ENCODE peak calls at places on chromosomes 4 and X, in ten cellular contexts. One of them, this sample, is unnamed.
A peak's percentile ranks its signal among the peaks of the same experiment; 100 is the strongest.

GRCh38 chr4:25118096-25118495 is 42.2 kb downstream of the SEPSECS start:
- DNase-seq in activated naive CD8-positive, alpha-beta T cell treated with anti-CD3 and anti-CD28 coated beads, Interleukin-2, amount 50 U/mL, for 24 hours: no peak
- DNase-seq in breast epithelium: no peak
- DNase-seq in activated CD8-positive, alpha-beta memory T cell treated with anti-CD3 and anti-CD28 coated beads for 4 hours: no peak
- DNase-seq in NCI-H345: no peak
- DNase-seq in DMS153: no peak
- DNase-seq in naive thymus-derived CD4-positive, alpha-beta T cell: no peak
- DNase-seq in cerebellum: no peak
- DNase-seq in stimulated activated naive CD8-positive, alpha-beta T cell treated with anti-CD3 and anti-CD28 coated beads, Interleukin-15, Interleukin-2, amounts not matched to agents 100 U/mL and 50 U/mL, for 24 hours: no peak
- DNase-seq in AG08395: no peak
- DNase-seq in this sample: no peak

GRCh38 chr4:26878729-26879415 is 18.2 kb downstream of the STIM2 start:
- DNase-seq in activated naive CD8-positive, alpha-beta T cell treated with anti-CD3 and anti-CD28 coated beads, Interleukin-2, amount 50 U/mL, for 24 hours: no peak
- DNase-seq in breast epithelium: no peak
- DNase-seq in activated CD8-positive, alpha-beta memory T cell treated with anti-CD3 and anti-CD28 coated beads for 4 hours: no peak
- DNase-seq in NCI-H345: no peak
- DNase-seq in DMS153: no peak
- DNase-seq in naive thymus-derived CD4-positive, alpha-beta T cell: no peak
- DNase-seq in cerebellum: no peak
- DNase-seq in stimulated activated naive CD8-positive, alpha-beta T cell treated with anti-CD3 and anti-CD28 coated beads, Interleukin-15, Interleukin-2, amounts not matched to agents 100 U/mL and 50 U/mL, for 24 hours: no peak
- DNase-seq in AG08395: no peak
- DNase-seq in this sample: no peak

GRCh38 chr4:123018391-123018755 is 96.0 kb upstream of the NUDT6 start:
- DNase-seq in activated naive CD8-positive, alpha-beta T cell treated with anti-CD3 and anti-CD28 coated beads, Interleukin-2, amount 50 U/mL, for 24 hours: no peak
- DNase-seq in breast epithelium: no peak
- DNase-seq in activated CD8-positive, alpha-beta memory T cell treated with anti-CD3 and anti-CD28 coated beads for 4 hours: no peak
- DNase-seq in NCI-H345: no peak
- DNase-seq in DMS153: no peak
- DNase-seq in naive thymus-derived CD4-positive, alpha-beta T cell: no peak
- DNase-seq in cerebellum: no peak
- DNase-seq in stimulated activated naive CD8-positive, alpha-beta T cell treated with anti-CD3 and anti-CD28 coated beads, Interleukin-15, Interleukin-2, amounts not matched to agents 100 U/mL and 50 U/mL, for 24 hours: no peak
- DNase-seq in AG08395: no peak
- DNase-seq in this sample: no peak

GRCh38 chr4:121256346-121256745 is 92.2 kb upstream of the TNIP3 start:
- DNase-seq in activated naive CD8-positive, alpha-beta T cell treated with anti-CD3 and anti-CD28 coated beads, Interleukin-2, amount 50 U/mL, for 24 hours: peak; percentile 30
- DNase-seq in breast epithelium: no peak
- DNase-seq in activated CD8-positive, alpha-beta memory T cell treated with anti-CD3 and anti-CD28 coated beads for 4 hours: peak; percentile 16
- DNase-seq in NCI-H345: no peak
- DNase-seq in DMS153: no peak
- DNase-seq in naive thymus-derived CD4-positive, alpha-beta T cell: no peak
- DNase-seq in cerebellum: no peak
- DNase-seq in stimulated activated naive CD8-positive, alpha-beta T cell treated with anti-CD3 and anti-CD28 coated beads, Interleukin-15, Interleukin-2, amounts not matched to agents 100 U/mL and 50 U/mL, for 24 hours: peak; percentile 50
- DNase-seq in AG08395: peak; percentile 89
- DNase-seq in this sample: peak; percentile 49

GRCh38 chr4:130808492-130808891 is 1712.5 kb downstream of the C4orf33 start:
- DNase-seq in activated naive CD8-positive, alpha-beta T cell treated with anti-CD3 and anti-CD28 coated beads, Interleukin-2, amount 50 U/mL, for 24 hours: no peak
- DNase-seq in breast epithelium: no peak
- DNase-seq in activated CD8-positive, alpha-beta memory T cell treated with anti-CD3 and anti-CD28 coated beads for 4 hours: no peak
- DNase-seq in NCI-H345: no peak
- DNase-seq in DMS153: no peak
- DNase-seq in naive thymus-derived CD4-positive, alpha-beta T cell: no peak
- DNase-seq in cerebellum: no peak
- DNase-seq in stimulated activated naive CD8-positive, alpha-beta T cell treated with anti-CD3 and anti-CD28 coated beads, Interleukin-15, Interleukin-2, amounts not matched to agents 100 U/mL and 50 U/mL, for 24 hours: no peak
- DNase-seq in AG08395: no peak
- DNase-seq in this sample: no peak

GRCh38 chrX:81120936-81121351 is 80.8 kb downstream of the HMGN5 start:
- DNase-seq in activated naive CD8-positive, alpha-beta T cell treated with anti-CD3 and anti-CD28 coated beads, Interleukin-2, amount 50 U/mL, for 24 hours: peak; percentile 24
- DNase-seq in breast epithelium: peak; percentile 20
- DNase-seq in activated CD8-positive, alpha-beta memory T cell treated with anti-CD3 and anti-CD28 coated beads for 4 hours: no peak
- DNase-seq in NCI-H345: no peak
- DNase-seq in DMS153: no peak
- DNase-seq in naive thymus-derived CD4-positive, alpha-beta T cell: peak; percentile 39
- DNase-seq in cerebellum: no peak
- DNase-seq in stimulated activated naive CD8-positive, alpha-beta T cell treated with anti-CD3 and anti-CD28 coated beads, Interleukin-15, Interleukin-2, amounts not matched to agents 100 U/mL and 50 U/mL, for 24 hours: peak; percentile 38
- DNase-seq in AG08395: peak; percentile 37
- DNase-seq in this sample: peak; percentile 10

GRCh38 chr4:22338806-22339205 is 177.1 kb downstream of the ADGRA3 start:
- DNase-seq in activated naive CD8-positive, alpha-beta T cell treated with anti-CD3 and anti-CD28 coated beads, Interleukin-2, amount 50 U/mL, for 24 hours: no peak
- DNase-seq in breast epithelium: no peak
- DNase-seq in activated CD8-positive, alpha-beta memory T cell treated with anti-CD3 and anti-CD28 coated beads for 4 hours: no peak
- DNase-seq in NCI-H345: no peak
- DNase-seq in DMS153: no peak
- DNase-seq in naive thymus-derived CD4-positive, alpha-beta T cell: no peak
- DNase-seq in cerebellum: peak; percentile 13
- DNase-seq in stimulated activated naive CD8-positive, alpha-beta T cell treated with anti-CD3 and anti-CD28 coated beads, Interleukin-15, Interleukin-2, amounts not matched to agents 100 U/mL and 50 U/mL, for 24 hours: no peak
- DNase-seq in AG08395: no peak
- DNase-seq in this sample: no peak

GRCh38 chr4:93828332-93828829 is at the start of gene ATOH1:
- DNase-seq in activated naive CD8-positive, alpha-beta T cell treated with anti-CD3 and anti-CD28 coated beads, Interleukin-2, amount 50 U/mL, for 24 hours: no peak
- DNase-seq in breast epithelium: no peak
- DNase-seq in activated CD8-positive, alpha-beta memory T cell treated with anti-CD3 and anti-CD28 coated beads for 4 hours: no peak
- DNase-seq in NCI-H345: peak; percentile 45
- DNase-seq in DMS153: no peak
- DNase-seq in naive thymus-derived CD4-positive, alpha-beta T cell: no peak
- DNase-seq in cerebellum: no peak
- DNase-seq in stimulated activated naive CD8-positive, alpha-beta T cell treated with anti-CD3 and anti-CD28 coated beads, Interleukin-15, Interleukin-2, amounts not matched to agents 100 U/mL and 50 U/mL, for 24 hours: no peak
- DNase-seq in AG08395: no peak
- DNase-seq in this sample: peak; percentile 2

GRCh38 chr4:189053621-189054020 is 887.1 kb upstream of the FRG1 start:
- DNase-seq in activated naive CD8-positive, alpha-beta T cell treated with anti-CD3 and anti-CD28 coated beads, Interleukin-2, amount 50 U/mL, for 24 hours: no peak
- DNase-seq in breast epithelium: no peak
- DNase-seq in activated CD8-positive, alpha-beta memory T cell treated with anti-CD3 and anti-CD28 coated beads for 4 hours: no peak
- DNase-seq in NCI-H345: no peak
- DNase-seq in DMS153: no peak
- DNase-seq in naive thymus-derived CD4-positive, alpha-beta T cell: no peak
- DNase-seq in cerebellum: no peak
- DNase-seq in stimulated activated naive CD8-positive, alpha-beta T cell treated with anti-CD3 and anti-CD28 coated beads, Interleukin-15, Interleukin-2, amounts not matched to agents 100 U/mL and 50 U/mL, for 24 hours: no peak
- DNase-seq in AG08395: no peak
- DNase-seq in this sample: no peak

GRCh38 chr4:184400375-184400870 is 73.9 kb downstream of the IRF2 start:
- DNase-seq in activated naive CD8-positive, alpha-beta T cell treated with anti-CD3 and anti-CD28 coated beads, Interleukin-2, amount 50 U/mL, for 24 hours: no peak
- DNase-seq in breast epithelium: no peak
- DNase-seq in activated CD8-positive, alpha-beta memory T cell treated with anti-CD3 and anti-CD28 coated beads for 4 hours: no peak
- DNase-seq in NCI-H345: no peak
- DNase-seq in DMS153: no peak
- DNase-seq in naive thymus-derived CD4-positive, alpha-beta T cell: no peak
- DNase-seq in cerebellum: no peak
- DNase-seq in stimulated activated naive CD8-positive, alpha-beta T cell treated with anti-CD3 and anti-CD28 coated beads, Interleukin-15, Interleukin-2, amounts not matched to agents 100 U/mL and 50 U/mL, for 24 hours: no peak
- DNase-seq in AG08395: peak; percentile 78
- DNase-seq in this sample: peak; percentile 70

GRCh38 chr4:86926428-86927086 is 8.3 kb upstream of the AFF1 start:
- DNase-seq in activated naive CD8-positive, alpha-beta T cell treated with anti-CD3 and anti-CD28 coated beads, Interleukin-2, amount 50 U/mL, for 24 hours: no peak
- DNase-seq in breast epithelium: no peak
- DNase-seq in activated CD8-positive, alpha-beta memory T cell treated with anti-CD3 and anti-CD28 coated beads for 4 hours: no peak
- DNase-seq in NCI-H345: no peak
- DNase-seq in DMS153: no peak
- DNase-seq in naive thymus-derived CD4-positive, alpha-beta T cell: no peak
- DNase-seq in cerebellum: no peak
- DNase-seq in stimulated activated naive CD8-positive, alpha-beta T cell treated with anti-CD3 and anti-CD28 coated beads, Interleukin-15, Interleukin-2, amounts not matched to agents 100 U/mL and 50 U/mL, for 24 hours: no peak
- DNase-seq in AG08395: no peak
- DNase-seq in this sample: no peak

GRCh38 chr4:7902101-7902553 is 37.5 kb downstream of the AFAP1 start:
- DNase-seq in activated naive CD8-positive, alpha-beta T cell treated with anti-CD3 and anti-CD28 coated beads, Interleukin-2, amount 50 U/mL, for 24 hours: no peak
- DNase-seq in breast epithelium: no peak
- DNase-seq in activated CD8-positive, alpha-beta memory T cell treated with anti-CD3 and anti-CD28 coated beads for 4 hours: no peak
- DNase-seq in NCI-H345: no peak
- DNase-seq in DMS153: no peak
- DNase-seq in naive thymus-derived CD4-positive, alpha-beta T cell: no peak
- DNase-seq in cerebellum: no peak
- DNase-seq in stimulated activated naive CD8-positive, alpha-beta T cell treated with anti-CD3 and anti-CD28 coated beads, Interleukin-15, Interleukin-2, amounts not matched to agents 100 U/mL and 50 U/mL, for 24 hours: no peak
- DNase-seq in AG08395: no peak
- DNase-seq in this sample: no peak

GRCh38 chr4:176939445-176939844 is 146.7 kb upstream of the VEGFC start:
- DNase-seq in activated naive CD8-positive, alpha-beta T cell treated with anti-CD3 and anti-CD28 coated beads, Interleukin-2, amount 50 U/mL, for 24 hours: no peak
- DNase-seq in breast epithelium: no peak
- DNase-seq in activated CD8-positive, alpha-beta memory T cell treated with anti-CD3 and anti-CD28 coated beads for 4 hours: no peak
- DNase-seq in NCI-H345: no peak
- DNase-seq in DMS153: no peak
- DNase-seq in naive thymus-derived CD4-positive, alpha-beta T cell: no peak
- DNase-seq in cerebellum: no peak
- DNase-seq in stimulated activated naive CD8-positive, alpha-beta T cell treated with anti-CD3 and anti-CD28 coated beads, Interleukin-15, Interleukin-2, amounts not matched to agents 100 U/mL and 50 U/mL, for 24 hours: no peak
- DNase-seq in AG08395: peak; percentile 37
- DNase-seq in this sample: peak; percentile 77

GRCh38 chr4:84167089-84167488 is 332.0 kb downstream of the NKX6-1 start:
- DNase-seq in activated naive CD8-positive, alpha-beta T cell treated with anti-CD3 and anti-CD28 coated beads, Interleukin-2, amount 50 U/mL, for 24 hours: no peak
- DNase-seq in breast epithelium: no peak
- DNase-seq in activated CD8-positive, alpha-beta memory T cell treated with anti-CD3 and anti-CD28 coated beads for 4 hours: no peak
- DNase-seq in NCI-H345: no peak
- DNase-seq in DMS153: peak; percentile 71
- DNase-seq in naive thymus-derived CD4-positive, alpha-beta T cell: no peak
- DNase-seq in cerebellum: no peak
- DNase-seq in stimulated activated naive CD8-positive, alpha-beta T cell treated with anti-CD3 and anti-CD28 coated beads, Interleukin-15, Interleukin-2, amounts not matched to agents 100 U/mL and 50 U/mL, for 24 hours: no peak
- DNase-seq in AG08395: no peak
- DNase-seq in this sample: no peak

GRCh38 chr4:112448211-112448745 is 67.7 kb downstream of the NEUROG2 start:
- DNase-seq in activated naive CD8-positive, alpha-beta T cell treated with anti-CD3 and anti-CD28 coated beads, Interleukin-2, amount 50 U/mL, for 24 hours: no peak
- DNase-seq in breast epithelium: no peak
- DNase-seq in activated CD8-positive, alpha-beta memory T cell treated with anti-CD3 and anti-CD28 coated beads for 4 hours: no peak
- DNase-seq in NCI-H345: no peak
- DNase-seq in DMS153: no peak
- DNase-seq in naive thymus-derived CD4-positive, alpha-beta T cell: no peak
- DNase-seq in cerebellum: no peak
- DNase-seq in stimulated activated naive CD8-positive, alpha-beta T cell treated with anti-CD3 and anti-CD28 coated beads, Interleukin-15, Interleukin-2, amounts not matched to agents 100 U/mL and 50 U/mL, for 24 hours: no peak
- DNase-seq in AG08395: peak; percentile 25
- DNase-seq in this sample: no peak

GRCh38 chr4:58606303-58606702 is 1496.1 kb upstream of the IGFBP7 start:
- DNase-seq in activated naive CD8-positive, alpha-beta T cell treated with anti-CD3 and anti-CD28 coated beads, Interleukin-2, amount 50 U/mL, for 24 hours: no peak
- DNase-seq in breast epithelium: no peak
- DNase-seq in activated CD8-positive, alpha-beta memory T cell treated with anti-CD3 and anti-CD28 coated beads for 4 hours: no peak
- DNase-seq in NCI-H345: no peak
- DNase-seq in DMS153: no peak
- DNase-seq in naive thymus-derived CD4-positive, alpha-beta T cell: no peak
- DNase-seq in cerebellum: no peak
- DNase-seq in stimulated activated naive CD8-positive, alpha-beta T cell treated with anti-CD3 and anti-CD28 coated beads, Interleukin-15, Interleukin-2, amounts not matched to agents 100 U/mL and 50 U/mL, for 24 hours: no peak
- DNase-seq in AG08395: no peak
- DNase-seq in this sample: no peak

GRCh38 chr4:184148871-184149637 is 68.6 kb downstream of the ENPP6 start:
- DNase-seq in activated naive CD8-positive, alpha-beta T cell treated with anti-CD3 and anti-CD28 coated beads, Interleukin-2, amount 50 U/mL, for 24 hours: no peak
- DNase-seq in breast epithelium: no peak
- DNase-seq in activated CD8-positive, alpha-beta memory T cell treated with anti-CD3 and anti-CD28 coated beads for 4 hours: no peak
- DNase-seq in NCI-H345: no peak
- DNase-seq in DMS153: no peak
- DNase-seq in naive thymus-derived CD4-positive, alpha-beta T cell: no peak
- DNase-seq in cerebellum: no peak
- DNase-seq in stimulated activated naive CD8-positive, alpha-beta T cell treated with anti-CD3 and anti-CD28 coated beads, Interleukin-15, Interleukin-2, amounts not matched to agents 100 U/mL and 50 U/mL, for 24 hours: no peak
- DNase-seq in AG08395: no peak
- DNase-seq in this sample: no peak

GRCh38 chrX:24796204-24796603 is 102.5 kb downstream of the POLA1 start:
- DNase-seq in activated naive CD8-positive, alpha-beta T cell treated with anti-CD3 and anti-CD28 coated beads, Interleukin-2, amount 50 U/mL, for 24 hours: no peak
- DNase-seq in breast epithelium: no peak
- DNase-seq in activated CD8-positive, alpha-beta memory T cell treated with anti-CD3 and anti-CD28 coated beads for 4 hours: no peak
- DNase-seq in NCI-H345: no peak
- DNase-seq in DMS153: no peak
- DNase-seq in naive thymus-derived CD4-positive, alpha-beta T cell: no peak
- DNase-seq in cerebellum: no peak
- DNase-seq in stimulated activated naive CD8-positive, alpha-beta T cell treated with anti-CD3 and anti-CD28 coated beads, Interleukin-15, Interleukin-2, amounts not matched to agents 100 U/mL and 50 U/mL, for 24 hours: no peak
- DNase-seq in AG08395: no peak
- DNase-seq in this sample: no peak

GRCh38 chr4:18842431-18842830 is 820.9 kb upstream of the LCORL start:
- DNase-seq in activated naive CD8-positive, alpha-beta T cell treated with anti-CD3 and anti-CD28 coated beads, Interleukin-2, amount 50 U/mL, for 24 hours: no peak
- DNase-seq in breast epithelium: no peak
- DNase-seq in activated CD8-positive, alpha-beta memory T cell treated with anti-CD3 and anti-CD28 coated beads for 4 hours: no peak
- DNase-seq in NCI-H345: no peak
- DNase-seq in DMS153: no peak
- DNase-seq in naive thymus-derived CD4-positive, alpha-beta T cell: no peak
- DNase-seq in cerebellum: no peak
- DNase-seq in stimulated activated naive CD8-positive, alpha-beta T cell treated with anti-CD3 and anti-CD28 coated beads, Interleukin-15, Interleukin-2, amounts not matched to agents 100 U/mL and 50 U/mL, for 24 hours: no peak
- DNase-seq in AG08395: no peak
- DNase-seq in this sample: no peak

GRCh38 chrX:9785944-9786741 is at the start of gene SHROOM2:
- DNase-seq in activated naive CD8-positive, alpha-beta T cell treated with anti-CD3 and anti-CD28 coated beads, Interleukin-2, amount 50 U/mL, for 24 hours: no peak
- DNase-seq in breast epithelium: no peak
- DNase-seq in activated CD8-positive, alpha-beta memory T cell treated with anti-CD3 and anti-CD28 coated beads for 4 hours: no peak
- DNase-seq in NCI-H345: peak; percentile 24
- DNase-seq in DMS153: no peak
- DNase-seq in naive thymus-derived CD4-positive, alpha-beta T cell: no peak
- DNase-seq in cerebellum: no peak
- DNase-seq in stimulated activated naive CD8-positive, alpha-beta T cell treated with anti-CD3 and anti-CD28 coated beads, Interleukin-15, Interleukin-2, amounts not matched to agents 100 U/mL and 50 U/mL, for 24 hours: no peak
- DNase-seq in AG08395: no peak
- DNase-seq in this sample: peak; percentile 11

GRCh38 chr4:181939199-181939945 is 303.8 kb upstream of the TENM3 start:
- DNase-seq in activated naive CD8-positive, alpha-beta T cell treated with anti-CD3 and anti-CD28 coated beads, Interleukin-2, amount 50 U/mL, for 24 hours: no peak
- DNase-seq in breast epithelium: no peak
- DNase-seq in activated CD8-positive, alpha-beta memory T cell treated with anti-CD3 and anti-CD28 coated beads for 4 hours: no peak
- DNase-seq in NCI-H345: no peak
- DNase-seq in DMS153: no peak
- DNase-seq in naive thymus-derived CD4-positive, alpha-beta T cell: no peak
- DNase-seq in cerebellum: no peak
- DNase-seq in stimulated activated naive CD8-positive, alpha-beta T cell treated with anti-CD3 and anti-CD28 coated beads, Interleukin-15, Interleukin-2, amounts not matched to agents 100 U/mL and 50 U/mL, for 24 hours: no peak
- DNase-seq in AG08395: peak; percentile 21
- DNase-seq in this sample: no peak

GRCh38 chr4:167890226-167890625 is 202.1 kb upstream of the ANXA10 start:
- DNase-seq in activated naive CD8-positive, alpha-beta T cell treated with anti-CD3 and anti-CD28 coated beads, Interleukin-2, amount 50 U/mL, for 24 hours: no peak
- DNase-seq in breast epithelium: no peak
- DNase-seq in activated CD8-positive, alpha-beta memory T cell treated with anti-CD3 and anti-CD28 coated beads for 4 hours: no peak
- DNase-seq in NCI-H345: no peak
- DNase-seq in DMS153: no peak
- DNase-seq in naive thymus-derived CD4-positive, alpha-beta T cell: no peak
- DNase-seq in cerebellum: no peak
- DNase-seq in stimulated activated naive CD8-positive, alpha-beta T cell treated with anti-CD3 and anti-CD28 coated beads, Interleukin-15, Interleukin-2, amounts not matched to agents 100 U/mL and 50 U/mL, for 24 hours: no peak
- DNase-seq in AG08395: no peak
- DNase-seq in this sample: no peak

This sample was measured in MG63.